ENCODE peak calls at places on chromosomes 12 and 14, in nine cellular contexts. M is pancreas, T is colonic mucosa, I is astrocyte, D is heart left ventricle, H is AG04450, L is uterus, Q is AG09309, R is AG10803. W is an unnamed sample.

GRCh38 chr14:68403191-68403781 is 389.6 kb downstream of the ZFP36L1 start:
- DNase-seq in H (no peak), M (no peak), I (peak), T (no peak), L (no peak), Q (no peak), R (peak), D (no peak), W (no peak)

GRCh38 chr12:20154060-20154459 is 214.3 kb upstream of the PDE3A start:
- DNase-seq in R (no peak), L (no peak), M (no peak), Q (no peak), H (no peak), I (peak), D (no peak), T (no peak), W (peak)

GRCh38 chr14:75240781-75241180 is 37.8 kb upstream of the FOS start:
- DNase-seq in D (no peak), M (no peak), R (no peak), I (no peak), L (no peak), T (no peak), H (no peak), Q (no peak), W (no peak)

GRCh38 chr14:91229005-91229382 is 15.5 kb downstream of the GPR68 start:
- DNase-seq in L (no peak), M (no peak), T (no peak), Q (no peak), R (no peak), D (no peak), H (no peak), I (no peak), W (no peak)

GRCh38 chr12:15910864-15911696 is at the start of gene DERA:
- DNase-seq in T (peak), L (peak), Q (no peak), R (peak), H (no peak), D (peak), I (peak), M (peak), W (no peak)

GRCh38 chr12:14767617-14768016 is 35.7 kb downstream of the WBP11 start:
- DNase-seq in T (no peak), Q (no peak), I (no peak), M (no peak), H (no peak), R (no peak), L (no peak), D (no peak), W (no peak)

GRCh38 chr14:52079239-52079956 is 10.5 kb upstream of the NID2 start:
- DNase-seq in I (peak), H (peak), Q (no peak), L (no peak), T (no peak), R (peak), D (no peak), M (no peak), W (no peak)

GRCh38 chr12:65828711-65829339 is 4.5 kb downstream of the HMGA2 start:
- DNase-seq in I (no peak), T (no peak), Q (no peak), M (no peak), D (no peak), L (no peak), H (no peak), R (no peak), W (no peak)

GRCh38 chr12:122467983-122468382 is 32.7 kb downstream of the ZCCHC8 start:
- DNase-seq in M (no peak), T (no peak), H (no peak), Q (no peak), D (no peak), R (no peak), I (no peak), L (no peak), W (no peak)

GRCh38 chr12:74145328-74145727 is 392.3 kb upstream of the ATXN7L3B start:
- DNase-seq in T (no peak), R (no peak), M (no peak), Q (no peak), H (no peak), L (no peak), I (no peak), D (no peak), W (no peak)

GRCh38 chr12:78470354-78471195 is 394.0 kb upstream of the SYT1 start:
- DNase-seq in Q (peak), T (peak), M (no peak), R (peak), D (no peak), H (no peak), I (peak), L (no peak), W (no peak)

GRCh38 chr14:34926552-34926951 is 51.4 kb upstream of the BAZ1A start:
- DNase-seq in T (no peak), H (no peak), Q (no peak), M (no peak), I (peak), L (no peak), R (no peak), D (no peak), W (no peak)

GRCh38 chr14:65866906-65867305 is 454.4 kb downstream of the FUT8 start:
- DNase-seq in L (no peak), I (no peak), Q (no peak), R (peak), H (no peak), M (no peak), T (peak), D (no peak), W (no peak)

GRCh38 chr12:125132698-125133400 is 67.6 kb downstream of the AACS start:
- DNase-seq in Q (no peak), I (peak), L (no peak), H (no peak), T (no peak), R (peak), M (peak), D (no peak), W (no peak)

GRCh38 chr12:5260086-5260485 is 171.8 kb upstream of the NTF3 start:
- DNase-seq in R (peak), M (no peak), T (no peak), L (no peak), Q (no peak), I (peak), H (no peak), D (no peak), W (no peak)

GRCh38 chr12:3046441-3047200 is 30.6 kb upstream of the TSPAN9 start:
- DNase-seq in M (no peak), L (no peak), R (peak), H (no peak), Q (no peak), D (peak), I (no peak), T (no peak), W (peak)

GRCh38 chr12:44873898-44874297 is 2.2 kb downstream of the NELL2 start:
- DNase-seq in T (no peak), Q (no peak), R (peak), H (no peak), D (no peak), L (no peak), M (no peak), I (peak), W (no peak)

GRCh38 chr12:108126990-108127468 is 2.1 kb upstream of the WSCD2 start:
- DNase-seq in D (no peak), Q (no peak), I (no peak), T (no peak), H (no peak), L (peak), M (no peak), R (no peak), W (no peak)

GRCh38 chr12:3168775-3169221 is 91.6 kb downstream of the TSPAN9 start:
- DNase-seq in H (peak), I (peak), Q (peak), T (no peak), D (no peak), R (peak), L (peak), M (no peak), W (peak)

GRCh38 chr14:62614117-62614516 is 431.1 kb downstream of the KCNH5 start:
- DNase-seq in R (no peak), D (no peak), I (no peak), L (no peak), T (no peak), M (no peak), H (no peak), Q (no peak), W (no peak)

GRCh38 chr14:105087308-105087962 is 22.2 kb upstream of the GPR132 start:
- DNase-seq in Q (no peak), T (peak), D (no peak), I (peak), R (peak), L (peak), H (no peak), M (peak), W (no peak)

GRCh38 chr14:80269338-80269935 is 58.1 kb upstream of the DIO2 start:
- DNase-seq in M (no peak), L (no peak), D (no peak), I (peak), R (peak), Q (peak), H (peak), T (no peak), W (peak)

GRCh38 chr12:95411466-95411865 is 62.5 kb upstream of the METAP2 start:
- DNase-seq in H (no peak), Q (no peak), L (no peak), R (no peak), T (no peak), M (no peak), I (no peak), D (no peak), W (no peak)

GRCh38 chr12:88860846-88861245 is 280.6 kb upstream of the KITLG start:
- DNase-seq in R (peak), T (no peak), Q (no peak), L (no peak), H (no peak), M (no peak), D (no peak), I (peak), W (no peak)

GRCh38 chr12:117875652-117876491 is 92.9 kb downstream of the KSR2 start:
- DNase-seq in T (no peak), Q (no peak), H (no peak), M (no peak), R (no peak), D (no peak), L (no peak), I (peak), W (no peak)

GRCh38 chr12:58847876-58848600 is 72.3 kb downstream of the LRIG3 start:
- DNase-seq in L (no peak), D (no peak), R (no peak), Q (no peak), M (no peak), T (no peak), I (peak), H (no peak), W (peak)

GRCh38 chr14:29926701-29927595 is 699 bp downstream of the PRKD1 start:
- DNase-seq in L (peak), M (peak), R (peak), D (peak), T (peak), I (peak), H (no peak), Q (no peak), W (no peak)

GRCh38 chr12:27055966-27056365 is 26.4 kb downstream of the C12orf71 start:
- DNase-seq in I (no peak), T (no peak), M (no peak), D (no peak), R (no peak), L (no peak), Q (no peak), H (no peak), W (no peak)

GRCh38 chr12:98421336-98421735 is 94.1 kb upstream of the TMPO start:
- DNase-seq in Q (no peak), D (no peak), H (no peak), L (no peak), I (no peak), T (no peak), R (no peak), M (no peak), W (no peak)

GRCh38 chr12:98424726-98425401 is 90.5 kb upstream of the TMPO start:
- DNase-seq in R (peak), M (no peak), Q (peak), D (peak), I (peak), H (peak), T (peak), L (peak), W (peak)

GRCh38 chr12:98423963-98424362 is 91.4 kb upstream of the TMPO start:
- DNase-seq in M (no peak), D (no peak), R (no peak), I (no peak), H (no peak), Q (no peak), L (no peak), T (no peak), W (no peak)

GRCh38 chr12:98422359-98422758 is 93.0 kb upstream of the TMPO start:
- DNase-seq in I (no peak), T (no peak), R (no peak), H (no peak), Q (no peak), M (no peak), D (peak), L (no peak), W (no peak)

DNA sequence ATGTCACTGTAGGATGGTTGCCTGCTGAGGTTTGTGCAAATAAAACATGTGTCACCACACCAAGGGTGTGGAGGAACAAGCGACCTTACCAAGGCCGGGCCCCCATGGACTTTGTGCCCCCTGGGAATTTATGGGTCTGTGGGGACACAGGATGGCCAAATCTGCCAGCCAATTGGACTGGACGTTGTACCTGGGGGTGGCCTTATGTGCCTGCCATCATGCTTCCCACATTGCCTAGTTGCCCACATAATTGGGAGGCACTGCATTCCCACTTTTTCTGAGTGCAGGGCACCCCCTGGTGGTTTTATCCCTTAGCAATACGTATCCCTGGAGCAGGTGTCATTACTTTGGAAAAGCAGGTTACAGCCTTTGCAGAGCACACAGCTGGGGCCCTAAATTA is 92.6 kb upstream of the TMPO start:
- DNase-seq in Q (no peak), T (peak), I (no peak), M (no peak), H (no peak), R (no peak), D (no peak), L (no peak), W (no peak)
- TF ChIP-seq CTCF in Q (peak), T (peak), I (no peak), M (no peak), H (peak), R (peak), D (no peak), L (no peak), W (peak)

DNA sequence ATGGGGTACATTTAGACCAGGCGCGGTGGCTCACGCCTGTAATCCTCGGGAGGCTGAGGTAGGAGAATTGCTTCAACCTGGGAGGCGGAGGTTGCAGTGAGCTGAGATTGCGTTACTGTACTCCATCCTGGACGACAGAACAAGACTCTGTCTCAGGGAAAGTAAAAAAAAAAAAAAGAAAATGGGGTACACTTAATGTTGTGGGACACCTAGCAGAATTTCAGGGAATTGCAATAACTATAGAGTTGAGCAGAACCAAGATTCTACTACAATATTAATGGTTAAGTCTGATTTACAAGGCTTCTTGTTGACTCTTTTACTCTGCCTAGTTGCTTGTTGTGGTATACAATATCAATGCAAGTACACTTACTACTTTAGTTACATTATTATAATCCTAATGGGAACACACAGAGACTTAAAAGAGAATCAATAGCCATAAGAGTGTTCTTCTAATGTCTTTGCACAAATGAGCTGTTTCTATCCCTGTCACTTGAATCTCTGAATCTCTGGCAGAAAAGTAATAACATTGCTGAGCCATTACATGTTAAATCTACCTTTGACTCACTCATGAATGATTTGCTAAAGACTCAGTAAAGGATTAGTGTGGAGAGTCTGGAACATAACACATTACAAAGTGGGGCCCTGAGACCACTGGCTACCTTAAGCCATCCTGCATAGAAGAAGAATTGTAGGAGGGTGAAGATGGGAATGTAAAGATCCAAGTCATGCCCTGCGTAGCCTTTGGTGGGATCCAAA is 22.7 kb downstream of the BEST3 start:
- DNase-seq in H (no peak), D (no peak), R (no peak), M (no peak), T (no peak), Q (no peak), L (no peak), I (no peak), W (no peak)
- H3K4me3 ChIP-seq in H (no peak), D (no peak), R (no peak), M (no peak), T (no peak), Q (no peak), L (no peak), I (no peak), W (no peak)

DNA sequence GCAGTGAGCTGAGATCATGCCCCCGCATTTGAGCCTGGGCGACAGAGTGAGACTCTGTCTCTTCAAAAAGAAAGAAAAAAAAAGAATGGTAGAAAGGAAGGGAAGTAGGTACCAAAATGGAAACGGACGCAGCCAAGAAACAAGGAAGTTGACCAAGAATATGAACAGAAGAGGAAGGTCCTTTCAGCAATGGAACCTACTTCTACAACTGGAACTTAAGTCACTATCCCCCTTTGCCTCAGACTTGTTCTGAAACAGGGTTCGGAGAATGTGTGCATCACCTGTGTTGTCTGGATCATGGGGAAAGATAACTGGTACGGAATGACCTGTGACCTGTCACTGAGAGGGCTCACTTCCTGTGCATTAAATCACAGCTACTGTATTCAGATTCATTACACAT is 43.9 kb upstream of the RNASE1 start:
- DNase-seq in D (no peak), M (no peak), Q (no peak), I (no peak), R (no peak), H (no peak), L (no peak), T (no peak), W (no peak)
- TF ChIP-seq CTCF in D (no peak), M (no peak), Q (no peak), I (no peak), R (no peak), H (no peak), L (no peak), T (no peak), W (no peak)

GRCh38 chr12:83027021-83027723 is 340.5 kb downstream of the TMTC2 start:
- DNase-seq in R (no peak), H (no peak), L (no peak), M (no peak), I (no peak), D (no peak), Q (no peak), T (no peak), W (no peak)
- H3K4me3 ChIP-seq in R (no peak), H (no peak), L (no peak), M (no peak), I (no peak), D (no peak), Q (no peak), T (no peak), W (no peak)

GRCh38 chr14:76917158-76917596 is 91.0 kb downstream of the LRRC74A start:
- DNase-seq in D (peak), R (peak), I (peak), M (no peak), Q (no peak), H (no peak), L (peak), T (peak), W (no peak)
- TF ChIP-seq CTCF in D (peak), R (peak), I (peak), M (peak), Q (peak), H (peak), L (peak), T (peak), W (peak)

DNA sequence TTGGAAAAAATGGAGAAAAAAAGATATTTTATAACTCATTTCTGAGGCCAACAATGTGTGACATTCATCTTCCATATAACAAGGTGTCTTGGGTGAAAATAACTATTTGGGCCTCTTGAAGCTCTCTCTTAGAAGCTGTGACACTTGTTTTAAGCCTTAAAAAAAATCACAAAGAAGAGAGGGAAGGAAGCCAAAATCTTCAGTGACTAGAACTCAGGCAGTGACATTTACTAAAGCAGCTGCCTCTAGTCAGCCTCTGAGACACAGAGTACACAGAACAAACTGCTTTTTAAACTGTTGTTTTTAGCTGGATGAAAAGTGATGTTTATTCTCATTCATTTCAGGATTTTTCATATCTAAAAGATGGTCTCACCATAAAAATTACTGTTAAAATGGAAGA is 793.6 kb downstream of the GALC start:
- DNase-seq in M (no peak), R (no peak), I (no peak), Q (no peak), T (no peak), H (no peak), L (no peak), D (no peak), W (no peak)
- H3K4me3 ChIP-seq in M (no peak), R (no peak), I (no peak), Q (no peak), T (no peak), H (no peak), L (no peak), D (no peak), W (no peak)

GRCh38 chr12:52390739-52391617 is 5.5 kb upstream of the KRT84 start:
- DNase-seq in R (peak), M (no peak), L (no peak), Q (no peak), H (no peak), T (peak), I (no peak), D (no peak), W (no peak)
- TF ChIP-seq CTCF in R (peak), M (no peak), L (no peak), Q (peak), H (peak), T (no peak), I (peak), D (peak), W (peak)